ENCODE peak calls at places on chromosomes 13 and 19, in eight cellular contexts. A, K, O, Y, L, I, V and M are unnamed samples.
A peak's percentile ranks its signal among the peaks of the same experiment; 100 is the strongest.

GRCh38 chr19:15469513-15470297 is 5.4 kb upstream of the RASAL3 start:
- DNase-seq in K (no peak), L (no peak), Y (peak; percentile 49), V (peak; percentile 56), O (no peak), I (no peak), A (peak; percentile 40), M (peak; percentile 48)

GRCh38 chr13:48222358-48223015 is 10.5 kb upstream of the ITM2B start:
- DNase-seq in I (no peak), V (peak; percentile 71), O (no peak), Y (peak; percentile 81), K (no peak), L (no peak), A (peak; percentile 74), M (peak; percentile 61)

GRCh38 chr13:24742294-24742693 is 21.7 kb upstream of the RNF17 start:
- DNase-seq in I (no peak), Y (peak; percentile 78), V (no peak), O (no peak), A (no peak), L (no peak), K (no peak), M (peak; percentile 51)

GRCh38 chr13:25247345-25247744 is 39.9 kb downstream of the MTMR6 start:
- DNase-seq in K (no peak), L (no peak), Y (no peak), O (no peak), A (no peak), V (no peak), I (no peak), M (no peak)

GRCh38 chr13:74675185-74675584 is 541.0 kb upstream of the KLF12 start:
- DNase-seq in I (no peak), V (no peak), L (no peak), O (no peak), Y (no peak), A (peak; percentile 38), K (no peak), M (no peak)

GRCh38 chr19:13234518-13234917 is 84.3 kb downstream of the IER2 start:
- DNase-seq in A (peak; percentile 65), I (peak; percentile 69), V (peak; percentile 79), Y (peak; percentile 41), O (peak; percentile 73), K (peak; percentile 18), L (peak; percentile 92), M (peak; percentile 31)

GRCh38 chr19:29662604-29663404 is 2.5 kb upstream of the PLEKHF1 start:
- DNase-seq in K (peak; percentile 62), L (peak; percentile 34), I (peak; percentile 86), A (peak; percentile 99), Y (peak; percentile 95), V (peak; percentile 87), O (peak; percentile 74), M (peak; percentile 89)

GRCh38 chr13:106156468-106156867 is 379.0 kb downstream of the EFNB2 start:
- DNase-seq in K (no peak), Y (peak; percentile 90), V (no peak), A (peak; percentile 96), L (no peak), I (no peak), O (no peak), M (no peak)

GRCh38 chr19:28633223-28634030 is 579.5 kb downstream of the UQCRFS1 start:
- DNase-seq in K (no peak), Y (peak; percentile 77), O (no peak), I (no peak), A (peak; percentile 75), L (peak; percentile 80), V (no peak), M (no peak)

GRCh38 chr13:29583073-29583785 is 12.3 kb downstream of the SLC7A1 start:
- DNase-seq in L (peak; percentile 23), O (no peak), A (peak; percentile 90), I (no peak), K (no peak), Y (no peak), V (no peak), M (no peak)

GRCh38 chr19:18868380-18869230 is 27.4 kb downstream of the CERS1 start:
- DNase-seq in A (peak; percentile 35), K (no peak), O (no peak), I (no peak), L (no peak), V (no peak), Y (peak; percentile 25), M (no peak)

GRCh38 chr19:48551437-48552302 is at the start of gene SULT2B1:
- DNase-seq in L (no peak), A (no peak), V (no peak), K (no peak), I (peak; percentile 75), Y (no peak), O (peak; percentile 85), M (no peak)

DNA sequence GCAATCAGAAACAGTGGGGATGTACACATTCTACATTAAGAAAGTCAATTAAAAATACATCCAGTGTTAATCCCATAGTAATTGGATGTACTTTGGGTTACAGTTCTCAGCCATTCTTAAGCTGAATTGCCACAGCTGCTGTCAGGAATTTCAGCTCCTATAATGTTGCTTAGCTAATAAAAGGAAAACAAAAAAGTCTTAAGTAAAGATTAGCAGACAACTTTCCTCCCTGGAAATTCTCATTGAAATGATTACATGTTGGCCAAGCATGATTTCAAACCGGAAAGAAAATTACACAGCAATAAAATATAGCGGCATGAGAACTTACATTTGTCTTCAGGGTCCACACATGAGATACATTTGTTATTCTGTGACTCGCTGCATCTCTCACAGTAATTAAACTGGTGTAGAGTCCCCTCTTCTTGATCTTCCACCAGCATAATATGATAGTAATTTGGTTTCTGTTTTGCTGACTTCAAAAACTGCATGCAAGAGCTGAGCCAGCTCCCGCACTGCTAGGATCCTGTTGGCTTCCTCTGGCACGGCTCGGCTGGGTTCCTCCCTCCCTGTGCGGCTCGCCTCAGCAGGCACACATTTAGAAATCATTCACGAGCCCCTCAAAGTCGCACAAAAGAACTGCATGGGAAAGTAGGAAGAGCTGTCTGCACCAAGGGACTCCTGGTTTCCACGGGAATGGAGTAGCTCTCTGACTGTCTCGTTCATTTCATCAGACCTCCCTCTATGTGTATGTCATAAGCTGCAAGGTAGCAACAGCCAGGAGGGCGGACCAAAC is at the start of gene HTR2A:
- DNase-seq in K (peak; percentile 10), I (peak; percentile 18), A (peak; percentile 72), V (peak; percentile 67), L (no peak), Y (peak; percentile 58), O (peak; percentile 33), M (peak; percentile 48)
- H3K4me3 ChIP-seq in K (peak within 1 kb of the TSS; percentile 27), I (no peak within 1 kb of the TSS), A (peak within 1 kb of the TSS; percentile 96), V (peak within 1 kb of the TSS; percentile 96), L (no peak within 1 kb of the TSS), Y (no peak within 1 kb of the TSS), O (peak within 1 kb of the TSS; percentile 44), M (peak within 1 kb of the TSS; percentile 31)

GRCh38 chr13:98258226-98258625 is 81.2 kb upstream of the RNF113B start:
- DNase-seq in L (no peak), K (no peak), I (no peak), V (no peak), Y (no peak), A (no peak), O (no peak), M (no peak)

GRCh38 chr13:98263841-98264240 is 86.8 kb upstream of the RNF113B start:
- DNase-seq in L (no peak), Y (no peak), I (no peak), A (no peak), V (no peak), O (no peak), K (no peak), M (no peak)

GRCh38 chr13:98260357-98261164 is 83.5 kb upstream of the RNF113B start:
- DNase-seq in O (no peak), K (no peak), I (no peak), V (no peak), A (no peak), Y (no peak), L (no peak), M (no peak)

GRCh38 chr13:98262307-98262706 is 85.2 kb upstream of the RNF113B start:
- DNase-seq in V (no peak), Y (no peak), O (no peak), I (no peak), A (no peak), L (no peak), K (no peak), M (no peak)

GRCh38 chr13:98261165-98261672 is 84.2 kb upstream of the RNF113B start:
- DNase-seq in L (no peak), Y (no peak), I (no peak), O (no peak), K (no peak), V (no peak), A (no peak), M (no peak)
- H3K4me1 ChIP-seq in L (no peaks in the 10 kb centered on the region), Y (peaks cover 4% of the 10 kb centered on the region), I (peaks cover 41% of the 10 kb centered on the region), O (peaks cover 29% of the 10 kb centered on the region), K (no peaks in the 10 kb centered on the region), V (no peaks in the 10 kb centered on the region), A (peaks cover 2% of the 10 kb centered on the region), M (no peaks in the 10 kb centered on the region)

GRCh38 chr13:39862891-39863290 is 207.4 kb downstream of the COG6 start:
- DNase-seq in V (no peak), K (no peak), A (no peak), I (no peak), L (no peak), O (no peak), Y (no peak), M (no peak)
- H3K27me3 ChIP-seq in V (no peaks in the 10 kb centered on the region), K (no peaks in the 10 kb centered on the region), A (no peaks in the 10 kb centered on the region), I (no peaks in the 10 kb centered on the region), L (no peaks in the 10 kb centered on the region), O (no peaks in the 10 kb centered on the region), Y (no peaks in the 10 kb centered on the region), M (no peaks in the 10 kb centered on the region)

GRCh38 chr19:10288662-10289166 is 1.0 kb upstream of the ICAM5 start:
- DNase-seq in K (no peak), I (no peak), A (peak; percentile 80), O (peak; percentile 37), L (peak; percentile 89), Y (peak; percentile 55), V (peak; percentile 59), M (no peak)
- H3K4me3 ChIP-seq in K (no peak overlapping the region), I (no peak overlapping the region), A (peak overlapping the region; percentile 72), O (peak overlapping the region; percentile 29), L (peak overlapping the region; percentile 79), Y (peak overlapping the region; percentile 50), V (no peak overlapping the region), M (no peak overlapping the region)

GRCh38 chr13:50071399-50071798 is 56.2 kb downstream of the KCNRG start:
- DNase-seq in O (no peak), V (no peak), Y (no peak), A (no peak), I (no peak), K (no peak), L (no peak), M (no peak)

GRCh38 chr13:50075619-50076097 is 60.4 kb downstream of the KCNRG start:
- DNase-seq in A (no peak), I (no peak), L (no peak), V (no peak), Y (no peak), K (no peak), O (no peak), M (no peak)

GRCh38 chr13:50074843-50075242 is 59.6 kb downstream of the KCNRG start:
- DNase-seq in O (no peak), Y (no peak), I (no peak), L (no peak), K (no peak), A (no peak), V (no peak), M (no peak)

GRCh38 chr13:50072676-50073075 is 57.4 kb downstream of the KCNRG start:
- DNase-seq in V (no peak), K (no peak), L (no peak), Y (no peak), A (no peak), I (no peak), O (no peak), M (no peak)

GRCh38 chr13:50073340-50073739 is 58.1 kb downstream of the KCNRG start:
- DNase-seq in K (no peak), L (no peak), O (no peak), V (no peak), A (no peak), Y (no peak), I (no peak), M (no peak)
- H3K4me1 ChIP-seq in K (no peaks in the 10 kb centered on the region), L (no peaks in the 10 kb centered on the region), O (peaks cover 25% of the 10 kb centered on the region), V (peaks cover 2% of the 10 kb centered on the region), A (peaks cover 77% of the 10 kb centered on the region), Y (peaks cover 8% of the 10 kb centered on the region), I (peaks cover 7% of the 10 kb centered on the region), M (no peaks in the 10 kb centered on the region)